ENCODE peak calls at places on chromosomes 2 and 18, in four cellular contexts. I is HepG2, H is H1, Q is K562. X is an unnamed sample.

GRCh38 chr18:74519320-74520095 is 14.8 kb upstream of the CNDP1 start:
- DNase-seq in I (no peak), H (no peak), Q (no peak), X (no peak)

GRCh38 chr2:129337076-129337475 is 642.4 kb upstream of the RAB6C start:
- DNase-seq in I (peak), H (no peak), Q (no peak), X (no peak)

GRCh38 chr2:240319855-240320560 is 115.5 kb upstream of the GPC1 start:
- DNase-seq in I (no peak), H (peak), Q (peak), X (no peak)

GRCh38 chr2:114534051-114534727 is 91.7 kb downstream of the DPP10 start:
- DNase-seq in I (no peak), H (no peak), Q (no peak), X (no peak)

GRCh38 chr2:175627405-175627804 is 374.7 kb downstream of the LNPK start:
- DNase-seq in I (no peak), H (no peak), Q (no peak), X (no peak)

GRCh38 chr2:101754613-101755012 is 57.1 kb downstream of the MAP4K4 start:
- DNase-seq in I (no peak), H (no peak), Q (no peak), X (no peak)

GRCh38 chr2:104584393-104584792 is 269.5 kb upstream of the POU3F3 start:
- DNase-seq in I (no peak), H (no peak), Q (no peak), X (no peak)

GRCh38 chr2:16852651-16853050 is 187.0 kb upstream of the CYRIA start:
- DNase-seq in I (no peak), H (no peak), Q (no peak), X (no peak)

GRCh38 chr2:203758841-203759691 is 52.6 kb downstream of the CD28 start:
- DNase-seq in I (peak), H (no peak), Q (no peak), X (no peak)

GRCh38 chr2:224793961-224794360 is 77.8 kb upstream of the CCDC195 start:
- DNase-seq in I (no peak), H (no peak), Q (no peak), X (no peak)

GRCh38 chr2:32738939-32739338 is 111.1 kb downstream of the TTC27 start:
- DNase-seq in I (no peak), H (no peak), Q (no peak), X (no peak)

GRCh38 chr2:241070361-241070760 is 31.7 kb downstream of the MTERF4 start:
- DNase-seq in I (no peak), H (no peak), Q (no peak), X (no peak)

GRCh38 chr2:216648105-216648504 is 14.9 kb downstream of the IGFBP2 start:
- DNase-seq in I (no peak), H (no peak), Q (no peak), X (no peak)

GRCh38 chr18:48459016-48459415 is 49.8 kb upstream of the ZBTB7C start:
- DNase-seq in I (no peak), H (no peak), Q (no peak), X (no peak)

GRCh38 chr2:144520718-144521487 is 984 bp upstream of the ZEB2 start:
- DNase-seq in I (no peak), H (no peak), Q (no peak), X (no peak)

GRCh38 chr18:6107794-6108193 is 212.5 kb upstream of the TMEM200C start:
- DNase-seq in I (no peak), H (no peak), Q (no peak), X (no peak)

GRCh38 chr2:85674417-85674816 is 6.4 kb upstream of the SFTPB start:
- DNase-seq in I (no peak), H (no peak), Q (no peak), X (no peak)

GRCh38 chr2:172248381-172249173 is 145.9 kb upstream of the DLX2 start:
- DNase-seq in I (no peak), H (no peak), Q (no peak), X (no peak)

GRCh38 chr2:162261032-162261945 is 18.0 kb upstream of the FAP start:
- DNase-seq in I (no peak), H (no peak), Q (no peak), X (no peak)

GRCh38 chr2:101064868-101065549 is 62.9 kb downstream of the RPL31 start:
- DNase-seq in I (peak), H (no peak), Q (no peak), X (no peak)

GRCh38 chr2:165428996-165429395 is 40.5 kb upstream of the CSRNP3 start:
- DNase-seq in I (no peak), H (no peak), Q (no peak), X (no peak)

GRCh38 chr18:41464278-41464677 is 490.8 kb upstream of the PIK3C3 start:
- DNase-seq in I (no peak), H (no peak), Q (no peak), X (no peak)

GRCh38 chr2:98654702-98655488 is 46.5 kb downstream of the UNC50 start:
- DNase-seq in I (no peak), H (no peak), Q (peak), X (no peak)

GRCh38 chr2:159609933-159610523 is 6.3 kb downstream of the BAZ2B start:
- DNase-seq in I (peak), H (no peak), Q (no peak), X (no peak)

GRCh38 chr2:209305026-209305425 is 118.8 kb upstream of the MAP2 start:
- DNase-seq in I (no peak), H (no peak), Q (no peak), X (no peak)

GRCh38 chr2:149729575-149729974 is 142.0 kb upstream of the MMADHC start:
- DNase-seq in I (no peak), H (no peak), Q (no peak), X (no peak)

GRCh38 chr2:106176446-106177110 is 17.5 kb downstream of the UXS1 start:
- DNase-seq in I (no peak), H (no peak), Q (no peak), X (no peak)

DNA sequence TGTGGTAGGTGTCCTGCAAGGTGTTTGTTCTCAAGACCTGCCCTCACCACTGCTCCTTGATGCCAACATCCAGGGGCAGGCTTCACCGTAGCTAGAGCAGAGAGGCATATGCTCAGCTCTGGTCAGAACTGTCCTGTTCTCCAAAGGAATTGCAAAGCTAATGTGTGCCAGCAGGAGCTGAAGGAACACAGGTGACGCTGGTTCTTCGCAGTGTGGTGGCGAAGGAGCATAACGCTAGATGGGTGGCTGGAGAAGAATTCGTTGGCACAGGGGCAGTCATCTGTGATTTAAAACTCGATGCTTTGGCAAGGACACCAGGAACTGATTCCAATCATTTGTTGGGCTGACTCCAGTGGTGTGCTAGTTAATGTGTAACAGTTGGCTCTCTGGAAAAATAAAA is 11.4 kb upstream of the PER2 start:
- DNase-seq in I (no peak), H (no peak), Q (no peak), X (no peak)
- TF ChIP-seq GABPA in I (no peak), H (no peak), Q (no peak), X (no peak)

GRCh38 chr2:58845011-58845410 is 603.9 kb upstream of the FANCL start:
- DNase-seq in I (no peak), H (no peak), Q (no peak), X (no peak)
- TF ChIP-seq USF2 in I (no peak), H (no peak), Q (no peak), X (no peak)

GRCh38 chr18:3717626-3718025 is 267.7 kb downstream of the TGIF1 start:
- DNase-seq in I (no peak), H (no peak), Q (no peak), X (no peak)
- TF ChIP-seq EZH2 in I (no peak), H (no peak), Q (no peak), X (no peak)

GRCh38 chr2:178110681-178111080 is 1.6 kb upstream of the RBM45 start:
- DNase-seq in I (no peak), H (no peak), Q (no peak), X (no peak)
- TF ChIP-seq GABPA in I (no peak), H (no peak), Q (no peak), X (no peak)

GRCh38 chr2:23480991-23481797 is 96.2 kb downstream of the KLHL29 start:
- DNase-seq in I (peak), H (peak), Q (no peak), X (no peak)
- TF ChIP-seq USF2 in I (no peak), H (no peak), Q (no peak), X (no peak)

X was measured in GM12878.